ENCODE peak calls at places on chromosomes 4 and X, in five cellular contexts. D, T, S, M and G are unnamed samples.

GRCh38 chr4:1565598-1566295 is 118.4 kb downstream of the FAM53A start:
- ATAC-seq in D (no peak), T (no peak), S (peak; percentile 6), M (no peak), G (no peak)

GRCh38 chr4:24775209-24775608 is 20.2 kb upstream of the SOD3 start:
- ATAC-seq in D (no peak), T (no peak), S (no peak), M (no peak), G (no peak)

GRCh38 chr4:118957683-118958082 is 69.0 kb downstream of the SYNPO2 start:
- ATAC-seq in D (peak; percentile 64), T (no peak), S (no peak), M (no peak), G (peak; percentile 22)

GRCh38 chr4:153514001-153514526 is 47.9 kb downstream of the TMEM131L start:
- ATAC-seq in D (peak; percentile 56), T (peak; percentile 40), S (no peak), M (no peak), G (peak; percentile 32)

GRCh38 chr4:112348488-112349158 is 51.5 kb downstream of the ALPK1 start:
- ATAC-seq in D (peak; percentile 64), T (no peak), S (peak; percentile 96), M (peak; percentile 100), G (peak; percentile 75)

GRCh38 chr4:166092797-166093196 is 219.8 kb downstream of the TLL1 start:
- ATAC-seq in D (no peak), T (no peak), S (no peak), M (no peak), G (no peak)

GRCh38 chrX:43809463-43809862 is 72.8 kb downstream of the MAOB start:
- ATAC-seq in D (no peak), T (no peak), S (no peak), M (no peak), G (peak; percentile 81)

GRCh38 chrX:14003876-14004425 is 25.7 kb downstream of the GEMIN8 start:
- ATAC-seq in D (no peak), T (peak; percentile 54), S (no peak), M (no peak), G (no peak)

GRCh38 chrX:67587946-67588624 is 44.3 kb downstream of the AR start:
- ATAC-seq in D (no peak), T (no peak), S (no peak), M (no peak), G (peak; percentile 57)

GRCh38 chrX:45758738-45759397 is 558.2 kb upstream of the DIPK2B start:
- ATAC-seq in D (no peak), T (peak; percentile 64), S (no peak), M (no peak), G (no peak)

GRCh38 chrX:38618152-38618551 is 56.8 kb downstream of the TSPAN7 start:
- ATAC-seq in D (no peak), T (no peak), S (no peak), M (no peak), G (no peak)

GRCh38 chr4:5774416-5775056 is 63.5 kb downstream of the EVC start:
- ATAC-seq in D (no peak), T (no peak), S (no peak), M (no peak), G (no peak)

DNA sequence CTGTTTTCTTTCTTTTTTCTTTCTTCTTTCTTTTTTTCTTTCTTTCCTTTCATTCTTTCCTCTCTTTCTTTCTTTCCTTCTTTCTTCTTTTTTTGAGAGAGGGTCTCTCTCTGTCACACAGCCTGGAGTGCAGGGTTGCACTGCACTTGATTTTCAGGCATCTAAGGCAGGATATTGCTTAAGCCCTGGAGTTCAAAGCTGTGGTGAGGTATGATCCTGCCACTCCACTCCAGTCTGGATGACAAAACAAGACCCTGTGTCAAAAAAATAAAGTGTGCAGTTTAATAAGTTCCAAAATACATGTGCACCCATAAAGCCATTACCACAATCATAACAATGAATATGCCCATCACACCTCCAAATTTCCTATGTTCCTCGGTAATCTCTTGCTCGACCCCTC is 10.6 kb upstream of the ZNF718 start:
- ATAC-seq in D (no peak), T (no peak), S (no peak), M (no peak), G (no peak)
- TF ChIP-seq EP300 in D (no peak), T (no peak), S (no peak), M (no peak), G (no peak)

GRCh38 chr4:3122081-3122563 is 47.6 kb downstream of the HTT start:
- ATAC-seq in D (no peak), T (no peak), S (no peak), M (no peak), G (peak; percentile 64)
- H3K36me3 ChIP-seq in D (peaks cover 50% of the 10 kb centered on the region), T (peaks cover 18% of the 10 kb centered on the region), S (peaks cover 19% of the 10 kb centered on the region), M (peaks cover 61% of the 10 kb centered on the region), G (no peaks in the 10 kb centered on the region)

DNA sequence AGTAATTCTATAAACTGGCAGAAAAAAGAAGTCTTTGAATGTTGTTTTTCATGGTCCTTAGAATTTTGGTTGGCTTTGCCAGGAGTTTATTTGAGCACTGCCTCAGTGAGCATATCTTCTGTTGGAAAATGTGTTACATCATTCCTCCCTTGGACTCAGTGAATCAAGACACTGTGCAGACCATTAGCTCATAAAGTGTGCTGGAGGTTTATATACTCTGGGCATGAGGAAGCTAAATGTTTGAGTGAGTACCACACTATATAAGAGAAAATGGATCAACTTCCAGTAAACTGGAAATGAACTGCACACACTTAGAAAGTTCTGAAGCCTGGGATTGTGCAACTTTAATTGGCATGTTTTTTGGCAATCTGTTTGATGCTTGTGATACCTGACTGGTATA is 75.8 kb downstream of the LIMCH1 start:
- ATAC-seq in D (peak; percentile 78), T (no peak), S (no peak), M (no peak), G (no peak)
- TF ChIP-seq EP300 in D (no peak), T (no peak), S (no peak), M (no peak), G (no peak)

GRCh38 chr4:17619416-17620105 is 5.1 kb downstream of the MED28 start:
- ATAC-seq in D (no peak), T (no peak), S (no peak), M (no peak), G (no peak)

GRCh38 chr4:17616283-17616682 is 1.8 kb downstream of the MED28 start:
- ATAC-seq in D (no peak), T (peak; percentile 3), S (no peak), M (no peak), G (no peak)

GRCh38 chr4:17614416-17615299 is at the start of gene MED28:
- ATAC-seq in D (peak; percentile 98), T (peak; percentile 89), S (peak; percentile 94), M (peak; percentile 84), G (peak; percentile 96)

GRCh38 chr4:17623451-17624001 is 9.1 kb downstream of the MED28 start:
- ATAC-seq in D (no peak), T (no peak), S (no peak), M (no peak), G (no peak)

DNA sequence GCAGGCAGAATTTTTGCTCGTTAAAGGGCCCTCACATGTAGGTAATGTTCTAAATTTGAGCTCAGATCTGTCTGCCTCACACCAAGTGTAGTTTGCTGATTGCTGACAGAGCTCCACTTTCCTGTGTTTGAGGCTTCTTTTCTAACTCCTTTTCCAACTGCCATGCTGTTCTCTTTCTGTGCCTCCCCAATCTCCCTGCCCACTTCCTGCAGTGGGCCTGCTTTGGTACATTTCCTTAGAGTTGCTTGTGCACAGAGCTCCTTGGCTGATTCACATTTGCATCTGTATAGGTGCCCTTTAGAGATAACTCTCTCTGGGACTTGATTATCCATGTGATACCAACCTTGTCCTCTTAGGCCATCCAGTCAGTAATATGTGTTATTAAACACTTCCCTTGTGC is 4.5 kb downstream of the MED28 start:
- ATAC-seq in D (no peak), T (no peak), S (no peak), M (no peak), G (no peak)
- H3K36me3 ChIP-seq in D (peaks cover 69% of the 10 kb centered on the region), T (peaks cover 6% of the 10 kb centered on the region), S (peaks cover 76% of the 10 kb centered on the region), M (peaks cover 63% of the 10 kb centered on the region), G (peaks cover 3% of the 10 kb centered on the region)

GRCh38 chr4:140359571-140360427 is 13.6 kb upstream of the SCOC start:
- ATAC-seq in D (peak; percentile 92), T (peak; percentile 100), S (peak; percentile 100), M (peak; percentile 95), G (peak; percentile 89)

GRCh38 chr4:140367738-140368137 is 5.7 kb upstream of the SCOC start:
- ATAC-seq in D (no peak), T (no peak), S (no peak), M (no peak), G (no peak)

GRCh38 chr4:140361099-140361498 is 12.3 kb upstream of the SCOC start:
- ATAC-seq in D (no peak), T (no peak), S (no peak), M (no peak), G (no peak)

GRCh38 chr4:140363051-140363450 is 10.4 kb upstream of the SCOC start:
- ATAC-seq in D (no peak), T (no peak), S (no peak), M (peak; percentile 83), G (no peak)

DNA sequence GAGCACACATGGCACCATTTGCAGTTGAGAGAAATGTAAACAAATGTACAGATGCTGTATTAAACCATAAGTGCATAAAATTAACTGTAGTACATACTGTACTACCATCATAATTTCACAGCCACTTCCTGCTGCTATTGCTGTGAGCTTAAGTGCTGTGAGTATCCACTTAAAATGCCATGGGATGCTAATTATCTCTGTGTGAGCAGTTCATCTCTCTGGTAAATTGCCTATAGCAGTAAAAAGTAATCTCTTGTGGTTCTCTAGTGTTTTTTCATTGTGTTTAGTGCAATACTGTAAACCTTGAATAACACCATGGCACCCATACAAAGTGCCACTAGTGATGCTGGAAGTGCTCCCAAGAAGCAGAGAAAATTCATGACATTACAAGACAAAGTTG is 9.9 kb upstream of the SCOC start:
- ATAC-seq in D (no peak), T (no peak), S (no peak), M (no peak), G (no peak)
- TF ChIP-seq EP300 in D (no peak), T (no peak), S (no peak), M (no peak), G (no peak)

GRCh38 chr4:139171878-139172691 is 4.9 kb downstream of the ELF2 start:
- ATAC-seq in D (no peak), T (no peak), S (no peak), M (no peak), G (no peak)
- H3K36me3 ChIP-seq in D (no peaks in the 10 kb centered on the region), T (no peaks in the 10 kb centered on the region), S (peaks cover 2% of the 10 kb centered on the region), M (no peaks in the 10 kb centered on the region), G (no peaks in the 10 kb centered on the region)